ENCODE peak calls at places on chromosomes 6 and 20, in seven cellular contexts. W, A, Q, C, M, V and J are unnamed samples.

GRCh38 chr6:53737746-53738145 is 57.1 kb upstream of the LRRC1 start:
- DNase-seq in W (no peak), A (no peak), Q (no peak), C (no peak), M (no peak), V (no peak), J (no peak)

GRCh38 chr20:36804425-36804824 is 30.9 kb upstream of the DSN1 start:
- DNase-seq in W (no peak), A (no peak), Q (no peak), C (no peak), M (no peak), V (no peak), J (no peak)

GRCh38 chr20:33046412-33046811 is 7.3 kb upstream of the BPIFB3 start:
- DNase-seq in W (no peak), A (no peak), Q (no peak), C (no peak), M (no peak), V (peak; percentile 6), J (no peak)

GRCh38 chr6:157023958-157024357 is 246.8 kb downstream of the ARID1B start:
- DNase-seq in W (peak; percentile 25), A (no peak), Q (no peak), C (peak; percentile 56), M (no peak), V (peak; percentile 66), J (no peak)

GRCh38 chr20:32458061-32458836 is 100.1 kb downstream of the ASXL1 start:
- DNase-seq in W (no peak), A (no peak), Q (no peak), C (no peak), M (no peak), V (no peak), J (no peak)

GRCh38 chr20:6026051-6026450 is 27.8 kb downstream of the LRRN4 start:
- DNase-seq in W (no peak), A (no peak), Q (no peak), C (no peak), M (no peak), V (no peak), J (no peak)

GRCh38 chr6:39923394-39923793 is 10.9 kb downstream of the MOCS1 start:
- DNase-seq in W (no peak), A (peak; percentile 17), Q (no peak), C (peak; percentile 93), M (no peak), V (no peak), J (no peak)

GRCh38 chr20:47320990-47321805 is 35.3 kb downstream of the ZMYND8 start:
- DNase-seq in W (no peak), A (no peak), Q (no peak), C (no peak), M (no peak), V (no peak), J (peak; percentile 96)

GRCh38 chr6:99822741-99823512 is 171.1 kb downstream of the MCHR2 start:
- DNase-seq in W (peak; percentile 57), A (no peak), Q (no peak), C (no peak), M (no peak), V (peak; percentile 66), J (peak; percentile 42)

GRCh38 chr20:17448071-17448470 is 83.1 kb downstream of the BFSP1 start:
- DNase-seq in W (no peak), A (no peak), Q (no peak), C (no peak), M (no peak), V (no peak), J (peak; percentile 20)

GRCh38 chr6:38179300-38179699 is 359.8 kb downstream of the ZFAND3 start:
- DNase-seq in W (no peak), A (no peak), Q (no peak), C (no peak), M (no peak), V (no peak), J (no peak)

GRCh38 chr20:60935971-60936370 is 316.1 kb upstream of the CDH4 start:
- DNase-seq in W (no peak), A (no peak), Q (no peak), C (no peak), M (no peak), V (no peak), J (no peak)

GRCh38 chr20:58692579-58693225 is at the start of gene NPEPL1:
- DNase-seq in W (peak; percentile 92), A (no peak), Q (peak; percentile 38), C (peak; percentile 60), M (no peak), V (peak; percentile 90), J (peak; percentile 71)

GRCh38 chr6:54222217-54222616 is 86.0 kb upstream of the TINAG start:
- DNase-seq in W (no peak), A (no peak), Q (no peak), C (no peak), M (no peak), V (no peak), J (no peak)

GRCh38 chr6:53658992-53659391 is 6.6 kb downstream of the KLHL31 start:
- DNase-seq in W (no peak), A (no peak), Q (no peak), C (no peak), M (no peak), V (no peak), J (no peak)

GRCh38 chr6:134730013-134730412 is 219.9 kb downstream of the ALDH8A1 start:
- DNase-seq in W (no peak), A (no peak), Q (no peak), C (no peak), M (no peak), V (no peak), J (peak; percentile 47)

GRCh38 chr6:45780523-45780922 is 235.1 kb downstream of the CLIC5 start:
- DNase-seq in W (no peak), A (no peak), Q (no peak), C (no peak), M (no peak), V (no peak), J (no peak)

GRCh38 chr6:87909849-87910248 is 137.8 kb upstream of the SPACA1 start:
- DNase-seq in W (no peak), A (no peak), Q (no peak), C (no peak), M (no peak), V (peak; percentile 79), J (no peak)

GRCh38 chr6:156780117-156780641 is 3.0 kb downstream of the ARID1B start:
- DNase-seq in W (peak; percentile 93), A (no peak), Q (peak; percentile 46), C (peak; percentile 67), M (peak; percentile 66), V (peak; percentile 91), J (peak; percentile 90)

GRCh38 chr6:120675886-120676285 is 658.4 kb downstream of the TBC1D32 start:
- DNase-seq in W (no peak), A (no peak), Q (no peak), C (no peak), M (no peak), V (no peak), J (no peak)

GRCh38 chr6:143112084-143112768 is 51.5 kb downstream of the AIG1 start:
- DNase-seq in W (no peak), A (no peak), Q (no peak), C (no peak), M (no peak), V (no peak), J (no peak)

GRCh38 chr6:7087491-7087979 is 20.2 kb upstream of the RREB1 start:
- DNase-seq in W (no peak), A (no peak), Q (peak; percentile 8), C (no peak), M (no peak), V (no peak), J (no peak)

GRCh38 chr6:107715523-107716321 is 108.4 kb downstream of the SCML4 start:
- DNase-seq in W (no peak), A (no peak), Q (no peak), C (no peak), M (no peak), V (no peak), J (no peak)

GRCh38 chr6:77463881-77464867 is 883 bp upstream of the HTR1B start:
- DNase-seq in W (peak; percentile 43), A (no peak), Q (no peak), C (no peak), M (no peak), V (no peak), J (peak; percentile 52)

GRCh38 chr20:52191132-52191435 is 495 bp downstream of the ZFP64 start:
- DNase-seq in W (peak; percentile 65), A (peak; percentile 67), Q (no peak), C (no peak), M (no peak), V (no peak), J (peak; percentile 66)

GRCh38 chr6:161261325-161261724 is 12.5 kb downstream of the AGPAT4 start:
- DNase-seq in W (no peak), A (no peak), Q (no peak), C (no peak), M (no peak), V (no peak), J (no peak)

GRCh38 chr6:1044040-1044836 is 267.7 kb upstream of the FOXQ1 start:
- DNase-seq in W (no peak), A (no peak), Q (no peak), C (no peak), M (no peak), V (no peak), J (no peak)

GRCh38 chr6:91273729-91274128 is 686.9 kb upstream of the MAP3K7 start:
- DNase-seq in W (no peak), A (no peak), Q (no peak), C (peak; percentile 41), M (no peak), V (peak; percentile 25), J (no peak)

GRCh38 chr6:138600726-138601125 is 101.4 kb upstream of the NHSL1 start:
- DNase-seq in W (peak; percentile 89), A (no peak), Q (no peak), C (no peak), M (no peak), V (peak; percentile 44), J (no peak)

GRCh38 chr6:73388800-73389512 is 5.7 kb upstream of the DDX43 start:
- DNase-seq in W (peak; percentile 84), A (peak; percentile 10), Q (peak; percentile 32), C (peak; percentile 25), M (peak; percentile 51), V (peak; percentile 72), J (peak; percentile 39)